ENCODE peak calls at places on chromosomes 13 and 19, in ten cellular contexts. N is stimulated activated CD4-positive, alpha-beta T cell treated with anti-CD3 and anti-CD28 coated beads, Interleukin-1b, Interleukin-23, amount 100 ng/mL, for 24 hours; J is epithelial cell of esophagus; W is kidney; B is GM12864; Y is glomerular endothelial cell; I is NCI-H1048; K is HEK293T; M is EL; U is NCI-H524 treated with DMSO at 0.1 percent for 48 hours. E is an unnamed sample.

GRCh38 chr13:24276310-24276709 is 33.1 kb upstream of the C1QTNF9 start:
- DNase-seq in N (no peak), J (no peak), W (no peak), B (no peak), Y (no peak), I (no peak), K (no peak), M (no peak), U (no peak), E (no peak)

GRCh38 chr19:44718441-44719261 is 19.7 kb downstream of the CEACAM16 start:
- DNase-seq in N (no peak), J (no peak), W (peak; percentile 92), B (no peak), Y (peak; percentile 92), I (no peak), K (no peak), M (peak; percentile 63), U (no peak), E (peak; percentile 98)

GRCh38 chr19:32828643-32829344 is 40.8 kb downstream of the SLC7A9 start:
- DNase-seq in N (no peak), J (no peak), W (no peak), B (no peak), Y (no peak), I (no peak), K (no peak), M (no peak), U (no peak), E (no peak)

GRCh38 chr13:29849731-29850212 is 645 bp downstream of the UBL3 start:
- DNase-seq in N (peak; percentile 5), J (peak; percentile 83), W (peak; percentile 90), B (no peak), Y (no peak), I (no peak), K (peak; percentile 35), M (peak; percentile 72), U (peak; percentile 17), E (peak; percentile 73)

GRCh38 chr13:111882351-111882750 is 184.6 kb upstream of the SOX1 start:
- DNase-seq in N (no peak), J (no peak), W (no peak), B (no peak), Y (no peak), I (no peak), K (no peak), M (no peak), U (no peak), E (no peak)

GRCh38 chr13:109422163-109422562 is 364.2 kb downstream of the IRS2 start:
- DNase-seq in N (no peak), J (no peak), W (no peak), B (no peak), Y (no peak), I (no peak), K (no peak), M (no peak), U (no peak), E (no peak)

GRCh38 chr13:25906211-25906661 is 145.6 kb downstream of the SHISA2 start:
- DNase-seq in N (no peak), J (no peak), W (no peak), B (no peak), Y (no peak), I (no peak), K (no peak), M (no peak), U (no peak), E (peak; percentile 16)

GRCh38 chr19:17081672-17082630 is 6.4 kb downstream of the MYO9B start:
- DNase-seq in N (no peak), J (no peak), W (no peak), B (no peak), Y (no peak), I (no peak), K (no peak), M (no peak), U (no peak), E (no peak)

GRCh38 chr13:107767119-107767518 is 448.2 kb downstream of the LIG4 start:
- DNase-seq in N (no peak), J (no peak), W (no peak), B (no peak), Y (no peak), I (no peak), K (no peak), M (no peak), U (no peak), E (peak; percentile 39)

GRCh38 chr13:110716235-110716505 is 2.7 kb downstream of the ING1 start:
- DNase-seq in N (no peak), J (peak; percentile 26), W (no peak), B (no peak), Y (no peak), I (no peak), K (no peak), M (peak; percentile 31), U (no peak), E (no peak)